ENCODE peak calls at places on chromosomes 1 and 21, in seven cellular contexts. U is cardiac fibroblast, K is keratinocyte, C is lower leg skin, G is brain microvascular endothelial cell, V is AG04449, O is psoas muscle. Z is an unnamed sample.

GRCh38 chr21:46124083-46124925 is 26.4 kb downstream of the COL6A2 start:
- DNase-seq in V (no peak), O (peak; percentile 37), G (no peak), K (no peak), C (no peak), U (no peak), Z (no peak)

GRCh38 chr1:27598288-27598687 is 5.7 kb downstream of the AHDC1 start:
- DNase-seq in U (peak; percentile 76), K (no peak), G (no peak), V (no peak), O (peak; percentile 78), C (no peak), Z (no peak)

GRCh38 chr21:34886554-34887385 is 162.3 kb downstream of the RUNX1 start:
- DNase-seq in V (no peak), O (peak; percentile 60), U (peak; percentile 49), G (no peak), C (no peak), K (no peak), Z (peak; percentile 52)

GRCh38 chr1:227753999-227754764 is 18.9 kb downstream of the SNAP47 start:
- DNase-seq in K (no peak), V (no peak), O (peak; percentile 88), C (no peak), G (no peak), U (peak; percentile 52), Z (peak; percentile 81)

GRCh38 chr1:167076136-167076710 is 14.0 kb downstream of the GPA33 start:
- DNase-seq in G (no peak), U (no peak), K (no peak), V (no peak), C (no peak), O (no peak), Z (no peak)

GRCh38 chr1:220927442-220927841 is 48.2 kb downstream of the HLX start:
- DNase-seq in G (no peak), O (no peak), C (no peak), K (no peak), V (no peak), U (no peak), Z (no peak)

GRCh38 chr1:41850029-41850428 is 68.7 kb downstream of the HIVEP3 start:
- DNase-seq in K (no peak), V (no peak), U (no peak), G (no peak), C (no peak), O (no peak), Z (no peak)

GRCh38 chr1:154975409-154976205 is 1.1 kb downstream of the CKS1B start:
- DNase-seq in U (peak; percentile 74), V (no peak), K (no peak), O (peak; percentile 63), C (peak; percentile 61), G (peak; percentile 61), Z (peak; percentile 75)

GRCh38 chr1:28668956-28669719 is 554 bp downstream of the GMEB1 start:
- DNase-seq in G (peak; percentile 12), O (peak; percentile 85), C (no peak), U (peak; percentile 79), K (peak; percentile 21), V (no peak), Z (peak; percentile 58)

GRCh38 chr1:30183006-30183405 is 540.4 kb downstream of the MATN1 start:
- DNase-seq in O (no peak), G (no peak), K (no peak), U (no peak), V (no peak), C (peak; percentile 1), Z (no peak)

GRCh38 chr21:45506836-45507522 is 35.3 kb downstream of the SLC19A1 start:
- DNase-seq in K (no peak), G (no peak), O (peak; percentile 50), U (no peak), V (no peak), C (no peak), Z (no peak)

GRCh38 chr1:113124366-113124765 is 51.4 kb downstream of the LRIG2 start:
- DNase-seq in V (no peak), O (no peak), U (peak; percentile 55), C (no peak), G (no peak), K (no peak), Z (no peak)

GRCh38 chr1:84753516-84754375 is 63.5 kb upstream of the SSX2IP start:
- DNase-seq in C (peak; percentile 47), K (no peak), U (peak; percentile 81), V (peak; percentile 51), O (peak; percentile 72), G (peak; percentile 38), Z (peak; percentile 72)

GRCh38 chr1:27021347-27022031 is 8.8 kb upstream of the TENT5B start:
- DNase-seq in K (no peak), C (no peak), V (no peak), O (peak; percentile 5), G (peak; percentile 70), U (peak; percentile 71), Z (no peak)

GRCh38 chr1:31099283-31100063 is 34.0 kb upstream of the PUM1 start:
- DNase-seq in U (no peak), C (no peak), V (no peak), O (no peak), G (no peak), K (no peak), Z (no peak)

GRCh38 chr1:942864-943533 is 16.1 kb downstream of the NOC2L start:
- DNase-seq in C (no peak), O (no peak), G (peak; percentile 56), U (peak; percentile 70), K (no peak), V (no peak), Z (peak; percentile 41)

GRCh38 chr1:41795205-41795762 is 123.4 kb downstream of the HIVEP3 start:
- DNase-seq in V (no peak), G (peak; percentile 32), U (peak; percentile 75), O (no peak), C (no peak), K (no peak), Z (no peak)

GRCh38 chr1:154772611-154773515 is 97.2 kb downstream of the KCNN3 start:
- DNase-seq in V (no peak), U (no peak), C (no peak), G (no peak), O (no peak), K (no peak), Z (no peak)

GRCh38 chr21:45153358-45154318 is 79.3 kb downstream of the ADARB1 start:
- DNase-seq in U (no peak), O (no peak), V (no peak), K (no peak), G (no peak), C (peak; percentile 10), Z (peak; percentile 12)

GRCh38 chr1:56967900-56968832 is 2.4 kb upstream of the C8B start:
- DNase-seq in U (peak; percentile 54), G (no peak), K (no peak), O (no peak), C (no peak), V (no peak), Z (no peak)

GRCh38 chr1:169485427-169486280 is at the start of gene SLC19A2:
- DNase-seq in K (peak; percentile 96), G (peak; percentile 99), V (peak; percentile 96), U (peak; percentile 100), C (peak; percentile 99), O (peak; percentile 100), Z (peak; percentile 100)
- TF ChIP-seq CTCF in K (peak; percentile 22), G (peak; percentile 48), V (peak; percentile 32), U (peak; percentile 32), C (no peak), O (peak; percentile 15), Z (no peak)

DNA sequence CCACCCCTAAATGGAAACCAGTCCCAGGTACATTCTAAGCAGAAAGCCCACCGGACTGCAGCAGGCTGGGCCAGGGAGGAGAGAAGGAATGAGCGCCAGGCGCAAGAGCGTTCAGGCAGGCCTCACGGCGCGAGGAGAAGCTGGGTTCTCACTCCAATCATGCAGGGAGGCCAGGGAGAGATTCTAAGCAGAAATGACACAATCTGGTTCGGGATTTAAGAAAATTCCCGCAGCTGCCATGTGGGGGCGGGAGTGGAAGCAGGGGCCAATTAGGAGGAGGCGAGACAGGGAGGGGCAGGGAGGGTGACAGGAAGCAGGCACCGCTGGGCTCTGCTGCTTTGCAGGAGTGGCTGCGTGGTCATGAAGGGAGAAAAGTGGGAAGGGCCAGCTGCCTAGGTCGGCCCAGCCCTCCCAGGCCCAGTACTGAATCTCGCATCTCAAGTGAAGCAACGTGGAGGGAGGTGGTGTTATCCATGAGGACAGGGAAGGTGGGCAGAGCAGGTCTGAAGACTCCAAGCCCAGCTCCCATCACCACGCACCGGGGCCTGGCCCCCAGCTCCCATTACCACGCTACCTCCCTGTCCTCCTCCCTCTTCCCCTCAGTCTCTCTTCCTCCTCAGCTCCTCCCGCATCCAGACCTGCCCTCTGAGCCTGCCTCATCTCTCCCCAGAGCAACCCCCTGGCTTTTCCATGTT is 11.8 kb downstream of the NPHP4 start:
- DNase-seq in O (peak; percentile 82), V (no peak), K (no peak), C (no peak), U (peak; percentile 77), G (peak; percentile 21), Z (no peak)
- H3K4me3 ChIP-seq in O (no peak overlapping the region), V (no peak overlapping the region), K (no peak overlapping the region), C (no peak overlapping the region), U (no peak overlapping the region), G (no peak overlapping the region), Z (no peak overlapping the region)

GRCh38 chr1:212608209-212608955 is at the start of gene ATF3:
- DNase-seq in U (peak; percentile 100), O (peak; percentile 100), V (peak; percentile 97), C (peak; percentile 99), G (peak; percentile 99), K (peak; percentile 97), Z (peak; percentile 100)

GRCh38 chr1:212609701-212610574 is 1.4 kb downstream of the ATF3 start:
- DNase-seq in V (no peak), U (no peak), G (no peak), C (no peak), K (no peak), O (no peak), Z (no peak)

GRCh38 chr1:212607924-212608208 is 695 bp upstream of the ATF3 start:
- DNase-seq in V (no peak), O (no peak), K (no peak), G (no peak), C (no peak), U (no peak), Z (peak; percentile 55)

GRCh38 chr1:212610575-212610967 is 2.0 kb downstream of the ATF3 start:
- DNase-seq in V (no peak), U (no peak), K (no peak), C (no peak), G (no peak), O (no peak), Z (no peak)

DNA sequence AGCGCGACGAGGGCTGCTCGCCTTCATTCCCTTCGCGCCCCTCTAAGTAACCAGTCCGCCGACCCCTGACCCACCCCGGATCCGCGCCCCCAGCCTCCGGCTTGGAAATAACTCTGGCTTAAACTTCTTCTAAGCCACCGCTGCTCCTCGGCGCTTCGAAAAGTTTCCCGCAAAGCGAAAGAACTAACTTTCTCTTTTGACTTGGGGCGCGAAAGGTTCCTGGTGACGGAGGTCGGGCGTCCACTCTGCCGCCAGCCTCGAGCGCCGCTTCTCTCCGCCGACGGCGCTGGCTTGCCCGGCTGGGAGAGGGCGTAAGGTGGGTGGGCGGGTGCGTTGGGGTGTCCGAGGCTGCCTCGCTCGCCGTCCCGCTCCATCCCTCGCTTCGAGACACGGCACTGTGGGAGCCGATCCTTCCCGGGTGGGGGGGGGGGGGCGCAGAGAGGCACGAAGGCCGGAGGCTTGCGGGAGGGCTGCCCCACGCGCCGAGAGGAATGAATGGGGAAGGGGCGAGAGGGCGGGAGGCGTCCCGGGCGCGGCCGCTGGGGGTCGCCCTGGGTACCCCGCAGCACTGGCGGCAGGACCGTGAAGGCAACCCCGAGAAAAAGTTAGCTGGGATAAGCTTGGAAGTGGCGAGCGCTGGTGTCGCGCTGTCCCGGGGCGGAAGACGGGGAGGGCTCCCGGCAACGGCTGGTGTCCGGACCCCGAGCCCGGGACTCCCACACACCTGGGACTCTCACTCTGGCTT is 567 bp downstream of the ATF3 start:
- DNase-seq in K (no peak), C (peak; percentile 49), G (no peak), U (peak; percentile 52), V (no peak), O (peak; percentile 70), Z (no peak)
- TF ChIP-seq CTCF in K (peak; percentile 46), C (no peak), G (peak; percentile 53), U (peak; percentile 29), V (peak; percentile 80), O (peak; percentile 51), Z (peak; percentile 32)

GRCh38 chr1:239998312-239998649 is 93.4 kb upstream of the FMN2 start:
- DNase-seq in C (no peak), U (no peak), G (no peak), O (no peak), K (no peak), V (no peak), Z (no peak)
- H3K4me3 ChIP-seq in C (no peak overlapping the region), U (no peak overlapping the region), G (peak overlapping the region; percentile 43), O (peak overlapping the region; percentile 22), K (no peak overlapping the region), V (no peak overlapping the region), Z (peak overlapping the region; percentile 22)

Z was measured in foreskin fibroblast.